ENCODE peak calls at places on chromosome 6, in six cellular contexts. S, X, A, C, R and P are unnamed samples.

GRCh38 chr6:35052694-35053565 is 88.2 kb downstream of the TCP11 start:
- DNase-seq in S (no peak), X (no peak), A (no peak), C (no peak), R (peak), P (no peak)

GRCh38 chr6:167407239-167408064 is 82.6 kb downstream of the TTLL2 start:
- DNase-seq in S (no peak), X (no peak), A (no peak), C (no peak), R (no peak), P (no peak)

GRCh38 chr6:31721351-31722020 is at the start of gene LY6G6C:
- DNase-seq in S (no peak), X (no peak), A (no peak), C (no peak), R (no peak), P (no peak)

GRCh38 chr6:158972241-158973233 is 27.5 kb downstream of the RSPH3 start:
- DNase-seq in S (peak), X (peak), A (peak), C (peak), R (peak), P (peak)

GRCh38 chr6:118930680-118931079 is 4.3 kb downstream of the MCM9 start:
- DNase-seq in S (no peak), X (no peak), A (no peak), C (no peak), R (no peak), P (no peak)

GRCh38 chr6:54020311-54020710 is 90.9 kb upstream of the MLIP start:
- DNase-seq in S (no peak), X (no peak), A (no peak), C (no peak), R (no peak), P (peak)

GRCh38 chr6:122012576-122012975 is 386.9 kb upstream of the HSF2 start:
- DNase-seq in S (no peak), X (no peak), A (no peak), C (no peak), R (no peak), P (no peak)

GRCh38 chr6:110125361-110125760 is 54.1 kb downstream of the WASF1 start:
- DNase-seq in S (no peak), X (no peak), A (no peak), C (no peak), R (no peak), P (no peak)

GRCh38 chr6:132391391-132392291 is 9.6 kb downstream of the MOXD1 start:
- DNase-seq in S (no peak), X (no peak), A (no peak), C (no peak), R (peak), P (peak)

GRCh38 chr6:121187833-121188200 is 146.5 kb downstream of the TBC1D32 start:
- DNase-seq in S (no peak), X (no peak), A (no peak), C (no peak), R (no peak), P (peak)

GRCh38 chr6:159727717-159728440 is 573 bp downstream of the WTAP start:
- DNase-seq in S (peak), X (no peak), A (peak), C (no peak), R (no peak), P (peak)

GRCh38 chr6:134303903-134304302 is 14.0 kb downstream of the SGK1 start:
- DNase-seq in S (no peak), X (no peak), A (no peak), C (no peak), R (no peak), P (no peak)
- TF ChIP-seq EZH2phosphoT487 in S (no peak), X (no peak), A (no peak), C (no peak), R (no peak), P (no peak)

GRCh38 chr6:169491482-169491881 is 210.3 kb downstream of the WDR27 start:
- DNase-seq in S (no peak), X (no peak), A (no peak), C (no peak), R (no peak), P (no peak)

GRCh38 chr6:169490409-169490708 is 211.5 kb downstream of the WDR27 start:
- DNase-seq in S (no peak), X (no peak), A (no peak), C (no peak), R (no peak), P (no peak)

GRCh38 chr6:169490830-169491229 is 211.0 kb downstream of the WDR27 start:
- DNase-seq in S (no peak), X (no peak), A (no peak), C (no peak), R (no peak), P (no peak)

GRCh38 chr6:169489642-169490408 is 212.0 kb downstream of the WDR27 start:
- DNase-seq in S (no peak), X (no peak), A (no peak), C (no peak), R (peak), P (no peak)

GRCh38 chr6:169487579-169488205 is 214.1 kb downstream of the WDR27 start:
- DNase-seq in S (no peak), X (no peak), A (no peak), C (no peak), R (no peak), P (peak)
- TF ChIP-seq CTCF in S (no peak), X (peak), A (no peak), C (peak), R (peak), P (peak)

GRCh38 chr6:49332781-49333180 is 130.3 kb downstream of the MMUT start:
- DNase-seq in S (no peak), X (no peak), A (no peak), C (no peak), R (no peak), P (no peak)

GRCh38 chr6:49339096-49339495 is 124.0 kb downstream of the MMUT start:
- DNase-seq in S (no peak), X (no peak), A (no peak), C (no peak), R (no peak), P (no peak)

GRCh38 chr6:49336514-49337131 is 126.4 kb downstream of the MMUT start:
- DNase-seq in S (no peak), X (no peak), A (peak), C (no peak), R (no peak), P (no peak)

GRCh38 chr6:49328051-49328450 is 135.0 kb downstream of the MMUT start:
- DNase-seq in S (no peak), X (peak), A (no peak), C (no peak), R (peak), P (no peak)

DNA sequence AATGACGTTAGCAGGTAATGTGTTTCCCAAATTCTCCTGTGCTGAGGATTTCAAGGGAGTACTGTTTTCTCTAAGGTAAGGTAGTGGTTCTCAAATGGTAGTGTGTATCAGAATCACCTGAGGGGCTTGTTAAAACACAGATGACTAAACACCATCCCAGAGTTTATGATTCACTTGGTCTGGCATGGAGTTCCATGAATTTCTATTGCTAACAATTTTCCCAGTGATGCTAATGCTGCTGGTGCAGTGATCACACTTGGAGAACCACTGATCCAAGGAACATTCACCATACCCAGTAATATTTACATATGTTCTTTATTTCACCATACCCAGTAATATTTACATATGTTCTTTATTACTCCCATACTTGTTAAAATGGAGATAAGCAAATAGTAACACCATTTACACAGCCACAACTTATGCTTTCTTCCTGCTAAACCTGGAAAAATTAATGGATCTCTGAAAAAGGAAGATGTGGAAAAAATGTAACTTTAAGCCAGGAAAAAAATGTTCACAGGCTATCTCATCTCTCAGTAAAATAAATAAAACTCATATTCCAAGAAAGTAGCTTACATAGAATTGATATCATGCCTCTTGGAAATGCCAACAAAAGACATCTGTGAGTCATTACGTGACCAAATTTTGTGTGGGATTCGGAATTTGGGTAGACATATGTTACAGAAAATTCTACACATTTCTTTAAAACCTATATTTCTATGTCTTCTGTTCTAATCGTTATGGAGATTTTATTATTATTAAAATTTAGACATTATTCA is 129.5 kb downstream of the MMUT start:
- DNase-seq in S (no peak), X (no peak), A (no peak), C (no peak), R (no peak), P (peak)
- TF ChIP-seq EZH2phosphoT487 in S (no peak), X (no peak), A (no peak), C (no peak), R (no peak), P (no peak)

GRCh38 chr6:107047807-107048206 is 19.8 kb downstream of the MTRES1 start:
- DNase-seq in S (no peak), X (no peak), A (no peak), C (no peak), R (no peak), P (no peak)

GRCh38 chr6:107045733-107046312 is 17.8 kb downstream of the MTRES1 start:
- DNase-seq in S (no peak), X (peak), A (no peak), C (no peak), R (peak), P (no peak)

DNA sequence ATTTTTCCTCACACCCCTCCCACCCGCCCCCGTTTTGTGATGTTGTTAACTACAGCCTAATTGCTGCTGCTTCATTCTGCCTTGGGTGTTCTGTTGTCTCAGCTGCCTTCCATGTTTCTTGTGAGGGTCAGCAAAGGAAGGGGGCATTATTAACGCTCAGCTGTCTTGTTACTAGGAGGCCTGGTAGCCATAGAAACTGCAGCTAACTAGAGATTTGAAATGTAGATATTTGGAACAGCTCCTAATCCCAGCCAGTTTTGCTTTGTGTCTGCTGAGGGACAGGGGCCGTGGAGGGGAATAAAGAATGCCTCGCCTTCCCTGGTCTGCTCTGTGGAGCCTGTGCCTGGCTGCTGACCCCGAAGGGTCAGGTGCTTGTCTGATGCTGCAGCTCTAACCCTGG is 18.3 kb downstream of the MTRES1 start:
- DNase-seq in S (no peak), X (peak), A (no peak), C (no peak), R (peak), P (no peak)
- TF ChIP-seq CTCF in S (no peak), X (no peak), A (no peak), C (no peak), R (no peak), P (no peak)

DNA sequence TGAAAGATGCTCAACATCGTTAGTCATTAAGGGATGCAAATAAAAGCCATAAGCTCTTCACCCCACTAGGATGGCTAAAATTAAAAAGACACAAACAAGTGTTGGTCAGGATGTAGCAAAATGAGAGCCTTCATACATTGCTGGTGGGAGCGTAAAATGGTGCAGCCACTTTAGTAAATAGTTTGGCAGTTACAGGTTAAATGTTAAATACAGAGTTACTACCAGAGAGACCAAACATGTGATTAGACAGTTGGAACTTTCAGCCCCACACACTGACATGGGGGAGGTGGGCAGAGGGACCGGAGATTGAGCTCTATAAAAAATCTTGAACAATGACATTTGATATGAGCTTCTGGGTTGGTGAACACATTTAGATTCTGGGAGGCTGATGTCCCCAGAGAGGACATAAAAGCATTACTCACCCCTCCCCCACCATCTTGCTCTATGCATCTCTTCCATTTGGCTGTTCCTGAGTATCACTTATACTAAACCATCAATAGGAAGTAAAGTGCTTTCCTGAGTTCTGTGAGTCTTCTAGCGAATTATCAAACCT is 20.3 kb upstream of the ZNF318 start:
- DNase-seq in S (no peak), X (no peak), A (no peak), C (no peak), R (no peak), P (no peak)
- TF ChIP-seq EZH2phosphoT487 in S (no peak), X (no peak), A (no peak), C (no peak), R (no peak), P (no peak)

GRCh38 chr6:85114583-85114939 is 335.3 kb upstream of the NT5E start:
- DNase-seq in S (no peak), X (no peak), A (no peak), C (no peak), R (no peak), P (no peak)

GRCh38 chr6:85116475-85116874 is 333.4 kb upstream of the NT5E start:
- DNase-seq in S (no peak), X (no peak), A (no peak), C (no peak), R (no peak), P (no peak)

GRCh38 chr6:85115876-85116275 is 334.0 kb upstream of the NT5E start:
- DNase-seq in S (no peak), X (no peak), A (no peak), C (no peak), R (no peak), P (no peak)

GRCh38 chr6:85113934-85114582 is 335.8 kb upstream of the NT5E start:
- DNase-seq in S (no peak), X (no peak), A (no peak), C (no peak), R (no peak), P (no peak)

DNA sequence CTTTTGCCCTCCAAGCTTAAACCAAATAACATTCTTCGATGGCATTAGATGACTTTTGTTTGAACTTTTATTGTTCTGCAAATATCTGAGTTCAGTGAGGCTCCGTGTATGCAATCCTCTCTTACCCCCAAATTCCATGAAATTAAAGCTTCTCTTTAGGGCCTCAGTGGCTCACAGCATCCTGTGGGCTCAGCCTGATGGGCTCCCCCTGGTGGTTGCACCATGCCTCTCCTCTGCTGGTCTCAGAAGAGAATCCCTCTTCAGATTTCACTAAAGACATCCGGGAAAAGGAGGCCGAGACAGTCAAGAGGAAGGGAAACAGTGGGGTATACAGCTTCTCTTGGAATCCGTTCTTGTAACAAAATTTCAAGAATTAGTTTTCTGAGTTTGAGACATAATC is 331.6 kb upstream of the NT5E start:
- DNase-seq in S (no peak), X (peak), A (no peak), C (no peak), R (no peak), P (no peak)
- TF ChIP-seq CTCF in S (peak), X (peak), A (peak), C (no peak), R (peak), P (peak)

GRCh38 chr6:16472349-16473069 is 234.1 kb downstream of the GMPR start:
- DNase-seq in S (no peak), X (no peak), A (no peak), C (no peak), R (no peak), P (peak)
- TF ChIP-seq EZH2phosphoT487 in S (no peak), X (no peak), A (no peak), C (no peak), R (no peak), P (no peak)

DNA sequence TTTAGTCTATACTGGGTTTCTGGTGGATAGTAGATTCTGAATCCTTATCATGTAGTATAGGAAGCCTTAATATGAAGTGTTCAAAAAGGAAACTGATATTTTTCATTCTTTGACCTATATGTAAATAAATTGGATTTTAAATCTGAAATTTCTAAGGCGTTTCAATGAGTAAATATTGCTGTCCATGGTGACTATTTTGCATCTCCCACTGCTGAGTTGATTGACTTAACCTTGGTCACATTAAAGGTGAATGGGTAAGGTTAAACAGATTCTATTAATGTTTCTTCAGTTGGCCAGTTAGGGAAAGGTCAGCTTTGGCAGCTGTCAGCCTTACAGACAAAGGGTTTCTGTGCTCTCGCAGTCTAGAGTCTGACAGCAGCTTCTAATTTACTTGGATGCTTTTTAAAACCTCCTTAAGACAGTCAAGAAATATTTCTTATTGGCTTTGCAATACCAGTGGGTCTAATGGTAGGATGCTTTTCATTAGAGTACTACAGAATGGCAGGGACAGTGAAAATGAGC is 24.8 kb downstream of the PRIM2 start:
- DNase-seq in S (no peak), X (no peak), A (no peak), C (no peak), R (no peak), P (no peak)
- TF ChIP-seq CTCF in S (no peak), X (no peak), A (no peak), C (no peak), R (no peak), P (no peak)